ENCODE peak calls at places on chromosomes 4 and X, in four cellular contexts. L, T, E and U are unnamed samples.
A peak's percentile ranks its signal among the peaks of the same experiment; 100 is the strongest.

GRCh38 chrX:104921606-104922205 is 298.8 kb downstream of the TEX13A start:
- DNase-seq in T (no peak), E (no peak), L (no peak), U (no peak)

GRCh38 chr4:10117424-10118354 is 1.1 kb upstream of the WDR1 start:
- DNase-seq in L (no peak), T (peak; percentile 55), E (no peak), U (peak; percentile 76)

GRCh38 chr4:33746979-33747378 is 2497.3 kb downstream of the ARAP2 start:
- DNase-seq in E (no peak), L (no peak), T (no peak), U (no peak)

GRCh38 chr4:154868423-154869194 is 87.5 kb downstream of the RBM46 start:
- DNase-seq in E (no peak), L (no peak), T (no peak), U (no peak)

GRCh38 chr4:42750091-42750490 is 93.2 kb upstream of the ATP8A1 start:
- DNase-seq in E (peak; percentile 10), T (no peak), L (no peak), U (peak; percentile 46)

GRCh38 chr4:123787710-123788109 is 391.1 kb downstream of the SPRY1 start:
- DNase-seq in L (no peak), E (no peak), T (no peak), U (no peak)

GRCh38 chrX:138026211-138026610 is 460.3 kb downstream of the ZIC3 start:
- DNase-seq in E (peak; percentile 7), L (no peak), T (no peak), U (no peak)

GRCh38 chr4:31655328-31655727 is 935.2 kb downstream of the PCDH7 start:
- DNase-seq in L (no peak), E (no peak), T (no peak), U (no peak)

GRCh38 chrX:152656890-152657289 is 19.2 kb downstream of the GABRQ start:
- DNase-seq in L (no peak), T (no peak), E (no peak), U (no peak)

GRCh38 chrX:152450076-152450475 is 1.0 kb downstream of the GABRA3 start:
- DNase-seq in L (no peak), E (no peak), T (no peak), U (no peak)

GRCh38 chrX:10166731-10167149 is 10.0 kb downstream of the CLCN4 start:
- DNase-seq in E (no peak), L (no peak), T (no peak), U (no peak)

GRCh38 chrX:107448625-107449468 is 605 bp upstream of the FRMPD3 start:
- DNase-seq in L (no peak), T (no peak), E (no peak), U (no peak)

GRCh38 chr4:72604324-72604723 is 35.3 kb upstream of the ADAMTS3 start:
- DNase-seq in L (no peak), E (no peak), T (no peak), U (no peak)

GRCh38 chr4:22442956-22443355 is 72.9 kb downstream of the ADGRA3 start:
- DNase-seq in L (no peak), T (no peak), E (no peak), U (no peak)

GRCh38 chr4:148170408-148171385 is 271.5 kb downstream of the NR3C2 start:
- DNase-seq in E (no peak), L (no peak), T (no peak), U (peak; percentile 24)

GRCh38 chr4:143294310-143294709 is 42.4 kb upstream of the GAB1 start:
- DNase-seq in T (peak; percentile 64), E (no peak), L (no peak), U (no peak)

GRCh38 chrX:9184231-9184630 is 150.3 kb upstream of the FAM9B start:
- DNase-seq in E (no peak), L (no peak), T (no peak), U (no peak)

GRCh38 chrX:11667286-11667685 is 1.6 kb upstream of the ARHGAP6 start:
- DNase-seq in T (no peak), E (no peak), L (peak; percentile 51), U (no peak)

GRCh38 chr4:107210450-107211239 is 174.5 kb upstream of the DKK2 start:
- DNase-seq in E (no peak), T (no peak), L (no peak), U (no peak)

GRCh38 chr4:153427363-153428071 is 38.6 kb upstream of the TMEM131L start:
- DNase-seq in L (no peak), E (no peak), T (no peak), U (no peak)

GRCh38 chr4:115119804-115120352 is 6.5 kb upstream of the NDST4 start:
- DNase-seq in T (no peak), L (no peak), E (no peak), U (no peak)

GRCh38 chrX:28586291-28586690 is 955 bp upstream of the IL1RAPL1 start:
- DNase-seq in E (no peak), T (no peak), L (no peak), U (no peak)

GRCh38 chrX:110418857-110419249 is 60.2 kb downstream of the RTL9 start:
- DNase-seq in T (no peak), L (no peak), E (no peak), U (no peak)

GRCh38 chrX:153352858-153353257 is 18.9 kb downstream of the ZNF275 start:
- DNase-seq in L (no peak), E (no peak), T (no peak), U (no peak)

GRCh38 chr4:79227896-79228295 is 98.0 kb downstream of the NAA11 start:
- DNase-seq in E (no peak), L (no peak), T (no peak), U (no peak)

GRCh38 chr4:7928711-7929505 is 10.8 kb downstream of the AFAP1 start:
- DNase-seq in L (no peak), E (no peak), T (no peak), U (no peak)

GRCh38 chr4:146513548-146513947 is 8.2 kb downstream of the SLC10A7 start:
- DNase-seq in E (no peak), T (no peak), L (no peak), U (no peak)

GRCh38 chr4:146508229-146508939 is 13.4 kb downstream of the SLC10A7 start:
- DNase-seq in L (no peak), T (no peak), E (no peak), U (no peak)

GRCh38 chr4:146511381-146511780 is 10.4 kb downstream of the SLC10A7 start:
- DNase-seq in T (no peak), E (no peak), L (no peak), U (no peak)

GRCh38 chr4:146507607-146508006 is 14.1 kb downstream of the SLC10A7 start:
- DNase-seq in T (no peak), L (no peak), E (no peak), U (no peak)

DNA sequence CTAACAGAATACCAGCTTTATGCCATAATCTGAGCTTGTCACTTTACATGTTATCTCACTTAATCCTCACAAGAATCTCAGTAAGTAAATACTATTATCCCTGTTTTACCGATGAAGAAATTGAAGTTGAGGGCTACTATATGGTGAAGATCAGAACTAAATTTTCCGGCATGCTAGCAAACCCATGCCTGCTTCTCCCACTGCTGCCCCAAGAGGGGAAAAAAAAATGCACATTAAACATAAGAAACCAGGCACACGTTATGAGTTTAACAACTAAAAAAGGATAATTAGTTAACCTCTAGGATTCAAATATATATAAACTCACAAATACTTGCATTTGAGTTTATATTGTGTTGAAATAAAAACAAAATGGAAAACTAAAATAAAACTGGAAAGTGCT is 10.8 kb downstream of the SLC10A7 start:
- DNase-seq in T (no peak), E (no peak), L (no peak), U (no peak)
- TF ChIP-seq CTCF in T (no peak), E (no peak), L (no peak), U (no peak)

GRCh38 chr4:67333663-67334062 is 211.6 kb downstream of the CENPC start:
- DNase-seq in E (no peak), L (no peak), T (no peak), U (no peak)

GRCh38 chr4:67327245-67327860 is 217.9 kb downstream of the CENPC start:
- DNase-seq in E (peak; percentile 70), L (peak; percentile 9), T (peak; percentile 78), U (peak; percentile 64)

DNA sequence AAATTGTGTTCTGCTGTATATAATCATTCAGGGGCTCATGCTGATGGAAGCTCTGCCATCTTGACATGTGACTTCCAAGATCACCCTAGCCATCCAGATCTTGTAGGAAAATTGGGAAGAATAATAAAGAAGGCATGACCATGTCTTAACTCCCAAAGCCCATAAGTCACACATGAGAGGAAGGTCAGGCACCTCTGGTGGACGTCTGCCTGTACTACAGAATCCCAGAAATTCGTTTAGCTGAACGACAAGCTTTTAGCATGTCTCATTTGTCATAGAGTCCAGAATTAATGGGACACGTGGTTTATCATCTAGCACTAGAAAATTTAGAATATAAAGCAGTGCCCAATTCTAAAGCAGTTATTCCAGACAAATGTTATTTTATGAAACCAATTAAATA is 212.7 kb downstream of the CENPC start:
- DNase-seq in T (no peak), L (no peak), E (peak; percentile 4), U (peak; percentile 3)
- TF ChIP-seq CTCF in T (peak; percentile 19), L (peak; percentile 42), E (peak; percentile 8), U (peak; percentile 29)

GRCh38 chr4:108788731-108789130 is 25.9 kb upstream of the ETNPPL start:
- DNase-seq in E (no peak), T (no peak), L (no peak), U (no peak)

GRCh38 chr4:108787106-108787505 is 24.3 kb upstream of the ETNPPL start:
- DNase-seq in E (no peak), T (no peak), L (no peak), U (no peak)

GRCh38 chr4:108783666-108784463 is 21.0 kb upstream of the ETNPPL start:
- DNase-seq in L (no peak), T (peak; percentile 25), E (no peak), U (no peak)

GRCh38 chr4:108787724-108788123 is 24.9 kb upstream of the ETNPPL start:
- DNase-seq in E (no peak), T (no peak), L (no peak), U (no peak)

DNA sequence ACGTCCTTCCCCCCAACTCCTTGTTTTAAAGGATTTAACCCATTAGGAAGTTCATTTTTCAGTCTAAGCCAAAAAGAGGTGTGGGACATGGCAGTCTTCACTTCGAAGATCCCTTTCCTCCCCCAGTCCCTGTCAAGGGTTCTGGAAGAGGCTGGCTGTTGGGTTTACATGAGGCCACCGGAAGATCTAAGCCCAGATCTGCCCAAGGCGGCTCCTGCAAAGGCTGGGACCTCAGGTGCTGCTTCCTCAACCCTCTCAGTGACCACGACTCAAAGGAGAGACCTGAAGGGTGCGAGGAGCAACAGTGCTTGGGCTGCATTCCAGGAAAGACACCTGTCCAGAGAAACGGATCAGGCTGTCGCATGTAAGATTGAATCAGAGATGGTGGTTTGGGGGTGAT is 23.5 kb upstream of the ETNPPL start:
- DNase-seq in T (no peak), L (no peak), E (no peak), U (no peak)
- TF ChIP-seq CTCF in T (no peak), L (no peak), E (no peak), U (no peak)

DNA sequence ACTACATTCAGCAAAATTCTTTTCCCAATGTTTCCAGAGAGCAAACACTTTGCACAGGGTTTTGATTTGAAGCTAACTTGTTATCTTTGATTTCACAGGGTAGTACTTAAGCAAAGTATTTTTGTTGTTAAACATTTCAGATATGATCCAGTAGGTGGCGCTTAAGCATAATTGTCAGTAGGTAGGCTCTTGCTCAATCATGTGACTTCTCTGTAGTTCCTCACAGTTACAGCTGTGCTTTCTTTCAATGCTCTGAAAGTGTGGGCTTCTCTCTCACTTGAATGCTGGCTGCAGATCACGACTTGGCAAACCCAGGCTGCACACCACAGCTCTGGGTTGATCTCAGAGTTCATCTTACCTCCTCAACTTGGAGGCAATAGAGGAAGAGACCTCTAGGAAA is 1016.5 kb downstream of the SH3BGRL start:
- DNase-seq in E (peak; percentile 3), T (no peak), L (no peak), U (no peak)
- TF ChIP-seq CTCF in E (no peak), T (peak; percentile 50), L (no peak), U (no peak)

GRCh38 chrX:47568656-47569295 is 7.8 kb downstream of the ARAF start:
- DNase-seq in L (no peak), E (no peak), T (no peak), U (peak; percentile 66)
- TF ChIP-seq CTCF in L (peak; percentile 24), E (peak; percentile 12), T (peak; percentile 33), U (peak; percentile 35)

GRCh38 chrX:146967296-146967695 is 152.8 kb upstream of the CXorf51A start:
- DNase-seq in L (no peak), T (no peak), E (no peak), U (no peak)
- TF ChIP-seq CTCF in L (no peak), T (no peak), E (no peak), U (no peak)